ENCODE peak calls at places on chromosomes 12 and 14, in eight cellular contexts. A, O, U, G, F, B, E and D are unnamed samples.

GRCh38 chr12:44154128-44154527 is 318.2 kb downstream of the TMEM117 start:
- DNase-seq in A (no peak), O (no peak), U (no peak), G (no peak), F (no peak), B (no peak), E (no peak), D (peak)

GRCh38 chr12:48123169-48123568 is 4.0 kb downstream of the PFKM start:
- DNase-seq in A (no peak), O (no peak), U (no peak), G (no peak), F (no peak), B (no peak), E (no peak), D (no peak)

GRCh38 chr12:63276537-63277365 is 125.8 kb upstream of the AVPR1A start:
- DNase-seq in A (peak), O (peak), U (no peak), G (peak), F (no peak), B (peak), E (no peak), D (peak)

GRCh38 chr12:121789233-121789781 is 4.2 kb downstream of the RHOF start:
- DNase-seq in A (peak), O (no peak), U (no peak), G (no peak), F (no peak), B (no peak), E (no peak), D (no peak)

GRCh38 chr12:130719263-130719892 is 3.3 kb upstream of the RIMBP2 start:
- DNase-seq in A (no peak), O (no peak), U (no peak), G (no peak), F (no peak), B (no peak), E (no peak), D (peak)

GRCh38 chr12:104866286-104866685 is 91.8 kb downstream of the SLC41A2 start:
- DNase-seq in A (no peak), O (no peak), U (no peak), G (no peak), F (no peak), B (peak), E (no peak), D (no peak)

GRCh38 chr14:75968461-75968860 is 13.3 kb downstream of the TGFB3 start:
- DNase-seq in A (no peak), O (no peak), U (no peak), G (no peak), F (no peak), B (no peak), E (no peak), D (no peak)

GRCh38 chr14:53509227-53509822 is 356.2 kb upstream of the DDHD1 start:
- DNase-seq in A (no peak), O (no peak), U (no peak), G (no peak), F (peak), B (peak), E (no peak), D (peak)

GRCh38 chr12:51678086-51678724 is 87.2 kb downstream of the SCN8A start:
- DNase-seq in A (peak), O (peak), U (no peak), G (peak), F (no peak), B (peak), E (peak), D (peak)

GRCh38 chr12:55713721-55714120 is 2.1 kb upstream of the BLOC1S1 start:
- DNase-seq in A (no peak), O (no peak), U (no peak), G (no peak), F (no peak), B (peak), E (no peak), D (peak)

GRCh38 chr12:1812650-1813302 is 7.6 kb upstream of the LRTM2 start:
- DNase-seq in A (peak), O (peak), U (no peak), G (no peak), F (no peak), B (no peak), E (no peak), D (no peak)